ENCODE peak calls at places on chromosomes 13 and 19, in six cellular contexts. G, F, V, J, L and B are unnamed samples.

GRCh38 chr19:43735957-43736356 is 18.8 kb downstream of the SMG9 start:
- DNase-seq in F (no peak), G (no peak), J (no peak), L (no peak), V (no peak), B (no peak)

GRCh38 chr19:6235031-6235951 is 44.5 kb downstream of the MLLT1 start:
- DNase-seq in G (no peak), J (no peak), F (no peak), L (no peak), V (no peak), B (no peak)

GRCh38 chr13:31149604-31150003 is 12.1 kb downstream of the HSPH1 start:
- DNase-seq in G (no peak), F (no peak), V (no peak), J (no peak), L (no peak), B (no peak)

GRCh38 chr19:31039151-31039550 is 310.1 kb downstream of the TSHZ3 start:
- DNase-seq in J (no peak), F (no peak), G (no peak), L (no peak), V (no peak), B (no peak)

GRCh38 chr19:51514866-51515481 is 13.4 kb upstream of the SIGLEC12 start:
- DNase-seq in J (peak), G (peak), V (peak), L (peak), F (peak), B (peak)

GRCh38 chr19:52786078-52786463 is 520 bp downstream of the ZNF600 start:
- DNase-seq in V (no peak), L (no peak), J (peak), G (no peak), F (peak), B (no peak)

GRCh38 chr19:29530549-29531457 is 5.0 kb downstream of the VSTM2B start:
- DNase-seq in F (no peak), V (no peak), G (no peak), J (no peak), L (no peak), B (no peak)

GRCh38 chr19:51002542-51003311 is 1.3 kb upstream of the KLK8 start:
- DNase-seq in V (no peak), J (peak), F (no peak), L (no peak), G (peak), B (peak)

GRCh38 chr13:40152145-40152544 is 496.7 kb downstream of the COG6 start:
- DNase-seq in J (no peak), G (peak), F (peak), L (no peak), V (no peak), B (no peak)

GRCh38 chr19:13953021-13953531 is 767 bp downstream of the DCAF15 start:
- DNase-seq in G (peak), V (no peak), L (no peak), F (peak), J (peak), B (peak)

GRCh38 chr19:7461841-7462629 is 26.8 kb downstream of the PEX11G start:
- DNase-seq in J (no peak), L (no peak), V (no peak), G (no peak), F (no peak), B (no peak)

GRCh38 chr19:10389863-10390262 is 9.5 kb upstream of the TYK2 start:
- DNase-seq in F (no peak), L (no peak), J (peak), V (no peak), G (no peak), B (peak)

GRCh38 chr19:46718157-46718933 is 1.4 kb upstream of the PRKD2 start:
- DNase-seq in F (no peak), V (peak), J (no peak), G (peak), L (no peak), B (peak)

GRCh38 chr19:29247912-29248311 is 35.0 kb upstream of the UQCRFS1 start:
- DNase-seq in V (no peak), J (peak), F (no peak), G (no peak), L (no peak), B (no peak)

GRCh38 chr19:50705422-50706019 is 14.1 kb downstream of the SHANK1 start:
- DNase-seq in V (peak), F (peak), G (peak), J (peak), L (peak), B (peak)

GRCh38 chr19:47507031-47507430 is 7.8 kb downstream of the NAPA start:
- DNase-seq in F (no peak), V (no peak), J (no peak), L (no peak), G (no peak), B (no peak)

GRCh38 chr13:97255515-97255999 is 33.4 kb downstream of the MBNL2 start:
- DNase-seq in J (no peak), V (no peak), L (no peak), F (no peak), G (peak), B (no peak)

GRCh38 chr13:84574851-84575250 is 692.6 kb upstream of the SLITRK1 start:
- DNase-seq in G (peak), J (no peak), L (no peak), F (no peak), V (no peak), B (no peak)

GRCh38 chr13:78604782-78605611 is 1.6 kb upstream of the POU4F1 start:
- DNase-seq in V (no peak), J (peak), G (peak), L (peak), F (no peak), B (peak)

GRCh38 chr13:76829572-76830327 is 56.5 kb downstream of the KCTD12 start:
- DNase-seq in V (no peak), J (no peak), G (no peak), F (peak), L (no peak), B (no peak)

GRCh38 chr13:29782798-29783197 is 67.6 kb downstream of the UBL3 start:
- DNase-seq in F (no peak), V (no peak), J (no peak), G (no peak), L (no peak), B (no peak)

GRCh38 chr19:1264801-1265610 is 4.1 kb upstream of the CIRBP start:
- DNase-seq in J (peak), L (peak), F (peak), G (peak), V (no peak), B (peak)

GRCh38 chr19:49704888-49705642 is 14.1 kb downstream of the CPT1C start:
- DNase-seq in F (no peak), J (no peak), L (no peak), V (no peak), G (no peak), B (no peak)

GRCh38 chr13:106176103-106176502 is 359.4 kb downstream of the EFNB2 start:
- DNase-seq in L (no peak), F (no peak), G (no peak), V (no peak), J (no peak), B (no peak)

GRCh38 chr13:48125794-48126228 is 30.9 kb upstream of the MED4 start:
- DNase-seq in L (peak), F (peak), V (no peak), G (no peak), J (no peak), B (no peak)

GRCh38 chr13:68727165-68727564 is 1380.5 kb upstream of the ATXN8OS start:
- DNase-seq in L (no peak), G (no peak), F (no peak), V (no peak), J (no peak), B (no peak)

GRCh38 chr13:113398963-113399754 is 35.2 kb upstream of the GRTP1 start:
- DNase-seq in G (no peak), J (no peak), V (no peak), F (no peak), L (no peak), B (no peak)

GRCh38 chr13:113666951-113667701 is at the start of gene GRK1:
- DNase-seq in J (no peak), L (no peak), G (no peak), V (no peak), F (no peak), B (no peak)

GRCh38 chr13:50208826-50209335 is 193.6 kb downstream of the KCNRG start:
- DNase-seq in L (peak), V (no peak), G (peak), J (peak), F (peak), B (peak)

GRCh38 chr13:43021926-43022670 is 1.3 kb upstream of the DNAJC15 start:
- DNase-seq in L (no peak), J (no peak), V (no peak), F (no peak), G (no peak), B (no peak)

GRCh38 chr13:97386832-97387486 is 47.0 kb upstream of the RAP2A start:
- DNase-seq in F (no peak), G (no peak), L (no peak), J (no peak), V (no peak), B (peak)

GRCh38 chr13:35144496-35144895 is 202.4 kb downstream of the NBEA start:
- DNase-seq in G (no peak), V (no peak), L (no peak), J (no peak), F (peak), B (no peak)

GRCh38 chr19:19236173-19236572 is 24.4 kb downstream of the NCAN start:
- DNase-seq in V (no peak), G (no peak), F (no peak), J (no peak), L (no peak), B (no peak)

GRCh38 chr13:65292488-65292901 is 1937.6 kb downstream of the PCDH9 start:
- DNase-seq in J (no peak), F (peak), L (no peak), V (no peak), G (peak), B (no peak)

GRCh38 chr13:109803822-109804221 is 17.4 kb upstream of the IRS2 start:
- DNase-seq in G (no peak), F (no peak), L (peak), J (no peak), V (no peak), B (no peak)

GRCh38 chr13:26377038-26377437 is 123.1 kb downstream of the CDK8 start:
- DNase-seq in G (peak), J (peak), F (peak), L (peak), V (no peak), B (peak)

GRCh38 chr13:113792821-113793717 is 34.0 kb downstream of the TMEM255B start:
- DNase-seq in V (no peak), L (no peak), J (no peak), F (no peak), G (no peak), B (no peak)

GRCh38 chr19:44939668-44940067 is 2.4 kb upstream of the APOC4 start:
- DNase-seq in J (no peak), G (no peak), V (no peak), L (peak), F (no peak), B (no peak)

DNA sequence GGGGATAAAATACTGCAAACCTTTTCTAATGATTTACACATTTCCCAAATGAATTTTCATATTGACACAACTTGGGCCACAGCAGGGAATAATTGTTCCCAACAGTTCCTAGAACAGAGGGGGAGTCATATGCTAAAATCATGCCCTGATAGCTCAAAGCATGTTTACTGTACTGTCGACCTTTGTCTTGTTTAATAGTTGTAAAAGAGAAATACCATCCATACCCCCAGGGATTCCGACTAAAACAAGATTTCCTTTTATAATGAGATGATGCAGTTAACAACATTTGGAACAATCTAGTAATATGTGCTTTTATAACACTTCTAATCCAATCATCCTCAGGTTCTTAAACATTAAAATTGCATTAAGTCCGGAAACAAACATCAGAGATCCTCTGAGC is 759.7 kb downstream of the OLFM4 start:
- DNase-seq in L (no peak), J (no peak), F (no peak), G (no peak), V (no peak), B (no peak)
- TF ChIP-seq MYC in L (no peak), J (no peak), F (no peak), G (no peak), V (no peak), B (no peak)

DNA sequence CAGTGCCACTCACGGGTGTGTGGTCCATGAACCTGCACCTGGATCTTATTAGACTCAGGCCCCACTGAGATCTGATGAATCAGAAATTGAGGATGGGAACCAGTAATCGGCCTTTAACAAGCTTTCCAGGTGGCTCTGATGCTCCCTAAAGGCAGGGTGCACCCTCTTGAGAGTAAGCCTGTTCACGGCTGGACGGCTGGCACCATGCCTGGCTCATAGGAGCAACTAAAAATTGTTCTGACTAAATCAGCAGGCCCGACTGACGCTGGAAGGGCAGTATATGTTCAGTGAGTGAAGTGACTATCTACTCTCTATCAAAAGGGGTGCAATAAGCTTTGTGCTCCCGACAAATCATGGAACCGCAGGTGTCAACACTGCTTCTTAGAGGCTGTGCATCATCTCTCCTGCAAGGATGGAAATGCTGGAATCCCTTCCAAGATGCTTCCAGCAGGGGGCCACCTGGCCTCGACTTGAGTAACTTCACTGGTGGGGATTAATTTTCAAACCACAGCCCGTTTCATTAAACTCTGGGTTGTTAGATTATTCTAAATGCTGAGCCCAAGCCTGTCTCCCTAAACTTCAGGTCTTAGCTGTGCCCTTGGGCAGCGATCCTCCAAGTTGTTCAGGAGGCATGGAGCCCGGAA is 28.4 kb downstream of the TMTC4 start:
- DNase-seq in F (peak), V (no peak), G (peak), J (peak), L (peak), B (peak)
- TF ChIP-seq CTCF in F (peak), V (peak), G (peak), J (peak), L (peak), B (peak)

DNA sequence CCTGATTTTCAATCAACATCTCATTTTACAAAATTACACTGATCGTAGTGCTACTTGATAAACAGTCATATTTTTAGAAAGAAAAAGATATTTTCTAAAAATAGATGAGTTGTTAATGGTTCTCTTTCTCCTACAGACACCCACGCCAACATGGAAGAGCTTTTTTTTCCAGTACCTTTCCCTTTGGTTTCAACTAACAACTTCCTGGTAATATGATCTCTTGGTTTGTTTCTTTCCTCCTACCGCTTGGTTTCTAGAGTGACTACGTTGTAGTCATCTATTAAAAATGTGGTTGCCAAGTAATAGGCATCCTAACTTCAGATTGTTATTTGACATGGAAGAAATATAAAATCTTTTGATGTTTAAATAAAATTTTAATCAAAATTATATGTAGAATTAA is 189.0 kb downstream of the LACC1 start:
- DNase-seq in V (no peak), F (peak), G (peak), J (no peak), L (no peak), B (no peak)
- TF ChIP-seq MYC in V (no peak), F (no peak), G (no peak), J (no peak), L (no peak), B (no peak)

GRCh38 chr13:24270639-24271131 is 38.7 kb upstream of the C1QTNF9 start:
- DNase-seq in V (peak), J (no peak), G (peak), F (peak), L (peak), B (peak)
- TF ChIP-seq CTCF in V (no peak), J (no peak), G (no peak), F (no peak), L (no peak), B (no peak)

DNA sequence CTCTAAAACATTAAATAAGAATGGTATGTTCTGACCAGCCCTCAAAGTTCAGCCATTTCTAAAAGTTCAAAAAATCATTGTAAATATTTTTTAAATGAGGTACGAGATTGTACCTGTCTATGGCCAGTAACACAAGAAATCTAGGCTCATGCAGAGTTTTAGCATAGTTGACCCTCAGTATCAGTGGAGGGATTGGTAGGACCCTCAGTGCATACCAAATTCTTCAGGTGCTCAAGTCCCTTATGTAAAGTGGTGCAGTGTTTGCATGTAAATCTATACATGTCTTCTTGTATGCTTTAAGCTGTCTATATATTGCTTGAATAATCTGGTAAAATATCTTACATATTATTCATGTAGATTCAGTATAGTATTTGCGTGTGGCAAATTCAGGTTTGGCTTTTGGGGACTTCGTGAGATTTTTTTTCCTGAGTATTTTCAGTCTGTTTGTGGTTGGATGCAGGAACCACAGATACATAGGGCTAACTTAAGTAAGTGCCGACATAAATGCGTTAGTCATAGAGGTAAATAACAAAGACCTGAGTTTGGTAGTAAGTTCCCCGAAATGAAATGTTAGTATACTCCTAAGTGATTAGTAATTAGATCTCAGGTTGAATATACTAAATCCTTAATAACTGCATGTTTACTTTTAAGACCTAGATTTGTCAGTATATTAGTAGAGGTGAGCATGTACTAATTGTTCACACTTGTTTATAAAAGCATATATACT is 7.8 kb downstream of the MIR17HG start:
- DNase-seq in F (no peak), V (no peak), J (no peak), L (no peak), G (no peak), B (no peak)
- TF ChIP-seq MYC in F (no peak), V (no peak), J (no peak), L (no peak), G (no peak), B (no peak)

GRCh38 chr19:15810335-15810734 is 5.1 kb downstream of the OR10H1 start:
- DNase-seq in G (peak), F (no peak), J (peak), L (peak), V (no peak), B (peak)
- TF ChIP-seq CTCF in G (peak), F (no peak), J (peak), L (peak), V (no peak), B (peak)

DNA sequence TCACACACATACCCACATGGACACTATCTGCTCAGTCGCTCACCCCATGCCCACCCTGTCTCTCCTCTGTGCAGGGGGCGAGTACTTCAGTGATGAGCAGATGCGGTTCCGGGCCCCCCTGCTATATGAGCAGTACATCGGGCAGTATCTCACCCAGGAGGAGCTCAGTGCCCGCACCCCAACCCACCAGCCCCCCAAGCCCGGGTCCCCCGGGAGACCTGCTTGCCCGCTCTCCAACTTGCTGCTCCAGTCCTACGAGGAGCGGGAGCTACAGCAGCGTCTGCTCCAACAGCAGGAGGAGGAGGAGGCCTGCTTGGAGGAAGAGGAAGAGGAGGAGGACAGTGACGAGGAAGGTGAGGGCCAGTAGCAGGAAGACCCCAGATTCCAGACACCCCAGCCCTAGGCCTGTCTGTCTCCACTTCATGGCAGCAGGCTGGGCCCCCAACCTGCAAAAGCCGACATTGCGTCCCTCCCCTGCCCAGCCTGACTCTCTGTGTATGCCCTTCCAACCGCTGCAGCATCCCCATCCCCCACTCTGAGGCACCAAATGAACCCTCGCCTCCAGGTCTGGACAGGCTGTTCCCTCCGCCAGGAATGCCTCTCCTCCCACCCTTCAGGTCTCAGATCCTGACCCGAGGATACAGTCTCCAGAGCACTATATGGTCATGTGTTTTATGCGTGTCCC is 9.7 kb downstream of the CCDC97 start:
- DNase-seq in F (no peak), J (no peak), L (no peak), G (no peak), V (no peak), B (no peak)
- TF ChIP-seq MYC in F (no peak), J (no peak), L (no peak), G (no peak), V (no peak), B (no peak)